ENCODE peak calls at places on chromosomes 1 and 21, in ten cellular contexts. H is kidney; L is SW480; O is effector memory CD4-positive, alpha-beta T cell; Z is hypothalamus; V is H9; R is SK-N-SH; P is activated CD4-positive, alpha-beta T cell treated with anti-CD3 and anti-CD28 coated beads, Interleukin-2, amount 10 ng/mL, durations not matched to agents 7 days and 5 days; B is amygdala; S is AG20443. F is an unnamed sample.

GRCh38 chr1:22245100-22245650 is 102.3 kb upstream of the WNT4 start:
- DNase-seq in H (no peak), L (no peak), O (no peak), Z (no peak), V (no peak), R (no peak), P (no peak), B (no peak), S (no peak), F (no peak)

GRCh38 chr1:12230549-12231275 is 882 bp downstream of the VPS13D start:
- DNase-seq in H (peak; percentile 84), L (peak; percentile 39), O (no peak), Z (no peak), V (peak; percentile 37), R (peak; percentile 68), P (no peak), B (peak; percentile 4), S (peak; percentile 84), F (peak; percentile 14)

GRCh38 chr1:109241841-109242301 is 7.5 kb upstream of the CELSR2 start:
- DNase-seq in H (no peak), L (no peak), O (no peak), Z (no peak), V (peak; percentile 32), R (no peak), P (no peak), B (no peak), S (no peak), F (no peak)

GRCh38 chr1:6466023-6466422 is at the start of gene TNFRSF25:
- DNase-seq in H (peak; percentile 64), L (no peak), O (peak; percentile 62), Z (no peak), V (peak; percentile 77), R (no peak), P (peak; percentile 39), B (no peak), S (no peak), F (no peak)

GRCh38 chr1:234598974-234599616 is 10.9 kb downstream of the IRF2BP2 start:
- DNase-seq in H (peak; percentile 81), L (no peak), O (no peak), Z (no peak), V (no peak), R (no peak), P (no peak), B (no peak), S (no peak), F (no peak)

GRCh38 chr21:35406600-35406999 is 357.5 kb upstream of the RUNX1 start:
- DNase-seq in H (no peak), L (no peak), O (no peak), Z (no peak), V (no peak), R (no peak), P (no peak), B (no peak), S (no peak), F (no peak)

GRCh38 chr1:37177230-37177864 is 143.0 kb upstream of the GRIK3 start:
- DNase-seq in H (no peak), L (peak; percentile 37), O (no peak), Z (no peak), V (peak; percentile 84), R (peak; percentile 55), P (peak; percentile 33), B (peak; percentile 9), S (peak; percentile 9), F (peak; percentile 3)

GRCh38 chr21:42346441-42346840 is 4.4 kb downstream of the TFF2 start:
- DNase-seq in H (no peak), L (no peak), O (no peak), Z (no peak), V (no peak), R (no peak), P (no peak), B (no peak), S (peak; percentile 2), F (no peak)

GRCh38 chr1:217332426-217333065 is 298.3 kb downstream of the GPATCH2 start:
- DNase-seq in H (no peak), L (peak; percentile 3), O (no peak), Z (no peak), V (no peak), R (no peak), P (no peak), B (no peak), S (no peak), F (no peak)

GRCh38 chr1:219587817-219588561 is 24.9 kb downstream of the ZC3H11B start:
- DNase-seq in H (no peak), L (no peak), O (no peak), Z (no peak), V (no peak), R (peak; percentile 70), P (no peak), B (no peak), S (peak; percentile 37), F (no peak)

GRCh38 chr1:8321612-8322011 is 3.7 kb downstream of the SLC45A1 start:
- DNase-seq in H (no peak), L (no peak), O (no peak), Z (no peak), V (no peak), R (no peak), P (no peak), B (no peak), S (no peak), F (no peak)

GRCh38 chr21:22536511-22536910 is 1538.3 kb downstream of the NCAM2 start:
- DNase-seq in H (no peak), L (no peak), O (no peak), Z (no peak), V (no peak), R (no peak), P (no peak), B (no peak), S (no peak), F (no peak)

GRCh38 chr1:10598088-10598712 is 123.5 kb downstream of the PEX14 start:
- DNase-seq in H (no peak), L (peak; percentile 11), O (no peak), Z (no peak), V (no peak), R (peak; percentile 50), P (no peak), B (no peak), S (no peak), F (no peak)

GRCh38 chr1:1168156-1168450 is 5.6 kb upstream of the TTLL10 start:
- DNase-seq in H (no peak), L (no peak), O (no peak), Z (no peak), V (peak; percentile 19), R (no peak), P (no peak), B (no peak), S (no peak), F (no peak)

GRCh38 chr1:118783095-118783758 is 204.9 kb downstream of the TBX15 start:
- DNase-seq in H (no peak), L (no peak), O (no peak), Z (no peak), V (no peak), R (no peak), P (no peak), B (no peak), S (no peak), F (no peak)

F was measured in mammary epithelial cell.